ENCODE peak calls at places on chromosomes 2 and 18, in ten cellular contexts. One of them, this sample, is unnamed.

GRCh38 chr18:30940952-30941539 is 101.5 kb downstream of the DSC3 start:
- DNase-seq in nucleus accumbens: no peak
- DNase-seq in NCI-H1092 treated with DMSO at 0.1 percent for 48 hours: no peak
- DNase-seq in activated T-helper 1 cell treated with Interleukin-2 at 50 U/mL for 16 hours: no peak
- DNase-seq in NCI-H1105: no peak
- DNase-seq in anterior cingulate cortex: no peak
- DNase-seq in skeletal muscle cell: no peak
- DNase-seq in hepatocyte: no peak
- DNase-seq in activated T-cell treated with anti-CD3 and anti-CD28 coated beads for 24 hours: no peak
- DNase-seq in activated naive CD4-positive, alpha-beta T cell: no peak
- DNase-seq in this sample: no peak

GRCh38 chr18:70920840-70921374 is 632.1 kb downstream of the SOCS6 start:
- DNase-seq in hepatocyte: no peak
- DNase-seq in NCI-H1105: no peak
- DNase-seq in activated naive CD4-positive, alpha-beta T cell: no peak
- DNase-seq in activated T-cell treated with anti-CD3 and anti-CD28 coated beads for 24 hours: no peak
- DNase-seq in anterior cingulate cortex: no peak
- DNase-seq in nucleus accumbens: no peak
- DNase-seq in NCI-H1092 treated with DMSO at 0.1 percent for 48 hours: no peak
- DNase-seq in activated T-helper 1 cell treated with Interleukin-2 at 50 U/mL for 16 hours: no peak
- DNase-seq in skeletal muscle cell: no peak
- DNase-seq in this sample: no peak

GRCh38 chr2:20585710-20586378 is 65.1 kb downstream of the HS1BP3 start:
- DNase-seq in NCI-H1105: no peak
- DNase-seq in activated T-cell treated with anti-CD3 and anti-CD28 coated beads for 24 hours: no peak
- DNase-seq in anterior cingulate cortex: no peak
- DNase-seq in activated T-helper 1 cell treated with Interleukin-2 at 50 U/mL for 16 hours: no peak
- DNase-seq in hepatocyte: no peak
- DNase-seq in nucleus accumbens: no peak
- DNase-seq in skeletal muscle cell: no peak
- DNase-seq in NCI-H1092 treated with DMSO at 0.1 percent for 48 hours: no peak
- DNase-seq in activated naive CD4-positive, alpha-beta T cell: no peak
- DNase-seq in this sample: no peak

GRCh38 chr18:76475450-76476203 is 19.4 kb downstream of the ZNF516 start:
- DNase-seq in nucleus accumbens: no peak
- DNase-seq in activated T-helper 1 cell treated with Interleukin-2 at 50 U/mL for 16 hours: no peak
- DNase-seq in activated T-cell treated with anti-CD3 and anti-CD28 coated beads for 24 hours: no peak
- DNase-seq in NCI-H1092 treated with DMSO at 0.1 percent for 48 hours: no peak
- DNase-seq in hepatocyte: no peak
- DNase-seq in skeletal muscle cell: no peak
- DNase-seq in NCI-H1105: no peak
- DNase-seq in anterior cingulate cortex: no peak
- DNase-seq in activated naive CD4-positive, alpha-beta T cell: no peak
- DNase-seq in this sample: no peak

GRCh38 chr2:191983186-191983585 is 136.3 kb upstream of the CAVIN2 start:
- DNase-seq in NCI-H1092 treated with DMSO at 0.1 percent for 48 hours: no peak
- DNase-seq in activated T-cell treated with anti-CD3 and anti-CD28 coated beads for 24 hours: no peak
- DNase-seq in activated T-helper 1 cell treated with Interleukin-2 at 50 U/mL for 16 hours: no peak
- DNase-seq in activated naive CD4-positive, alpha-beta T cell: no peak
- DNase-seq in anterior cingulate cortex: no peak
- DNase-seq in NCI-H1105: no peak
- DNase-seq in hepatocyte: no peak
- DNase-seq in skeletal muscle cell: no peak
- DNase-seq in nucleus accumbens: no peak
- DNase-seq in this sample: no peak

GRCh38 chr2:200199005-200199404 is 107.5 kb upstream of the SPATS2L start:
- DNase-seq in NCI-H1092 treated with DMSO at 0.1 percent for 48 hours: no peak
- DNase-seq in activated T-cell treated with anti-CD3 and anti-CD28 coated beads for 24 hours: no peak
- DNase-seq in activated naive CD4-positive, alpha-beta T cell: no peak
- DNase-seq in nucleus accumbens: no peak
- DNase-seq in skeletal muscle cell: no peak
- DNase-seq in activated T-helper 1 cell treated with Interleukin-2 at 50 U/mL for 16 hours: no peak
- DNase-seq in NCI-H1105: no peak
- DNase-seq in hepatocyte: no peak
- DNase-seq in anterior cingulate cortex: no peak
- DNase-seq in this sample: no peak

GRCh38 chr2:232049350-232049749 is 87.8 kb downstream of the DIS3L2 start:
- DNase-seq in activated T-cell treated with anti-CD3 and anti-CD28 coated beads for 24 hours: no peak
- DNase-seq in skeletal muscle cell: no peak
- DNase-seq in NCI-H1105: no peak
- DNase-seq in NCI-H1092 treated with DMSO at 0.1 percent for 48 hours: no peak
- DNase-seq in nucleus accumbens: no peak
- DNase-seq in activated naive CD4-positive, alpha-beta T cell: no peak
- DNase-seq in anterior cingulate cortex: no peak
- DNase-seq in activated T-helper 1 cell treated with Interleukin-2 at 50 U/mL for 16 hours: no peak
- DNase-seq in hepatocyte: no peak
- DNase-seq in this sample: no peak

GRCh38 chr2:104340162-104340561 is 513.8 kb upstream of the POU3F3 start:
- DNase-seq in anterior cingulate cortex: no peak
- DNase-seq in hepatocyte: no peak
- DNase-seq in activated T-helper 1 cell treated with Interleukin-2 at 50 U/mL for 16 hours: no peak
- DNase-seq in nucleus accumbens: no peak
- DNase-seq in activated naive CD4-positive, alpha-beta T cell: no peak
- DNase-seq in activated T-cell treated with anti-CD3 and anti-CD28 coated beads for 24 hours: no peak
- DNase-seq in NCI-H1092 treated with DMSO at 0.1 percent for 48 hours: no peak
- DNase-seq in NCI-H1105: no peak
- DNase-seq in skeletal muscle cell: no peak
- DNase-seq in this sample: no peak

GRCh38 chr2:235924675-235925063 is 243.5 kb downstream of the GBX2 start:
- DNase-seq in NCI-H1105: no peak
- DNase-seq in activated T-cell treated with anti-CD3 and anti-CD28 coated beads for 24 hours: no peak
- DNase-seq in activated naive CD4-positive, alpha-beta T cell: no peak
- DNase-seq in hepatocyte: no peak
- DNase-seq in anterior cingulate cortex: no peak
- DNase-seq in NCI-H1092 treated with DMSO at 0.1 percent for 48 hours: no peak
- DNase-seq in activated T-helper 1 cell treated with Interleukin-2 at 50 U/mL for 16 hours: no peak
- DNase-seq in nucleus accumbens: no peak
- DNase-seq in skeletal muscle cell: no peak
- DNase-seq in this sample: no peak

GRCh38 chr2:101832114-101832513 is 134.6 kb downstream of the MAP4K4 start:
- DNase-seq in activated T-helper 1 cell treated with Interleukin-2 at 50 U/mL for 16 hours: no peak
- DNase-seq in skeletal muscle cell: no peak
- DNase-seq in anterior cingulate cortex: no peak
- DNase-seq in activated T-cell treated with anti-CD3 and anti-CD28 coated beads for 24 hours: no peak
- DNase-seq in NCI-H1105: no peak
- DNase-seq in hepatocyte: no peak
- DNase-seq in NCI-H1092 treated with DMSO at 0.1 percent for 48 hours: no peak
- DNase-seq in activated naive CD4-positive, alpha-beta T cell: no peak
- DNase-seq in nucleus accumbens: no peak
- DNase-seq in this sample: no peak

GRCh38 chr2:10222-10875 is 36.0 kb downstream of the FAM110C start:
- DNase-seq in activated T-helper 1 cell treated with Interleukin-2 at 50 U/mL for 16 hours: no peak
- DNase-seq in activated naive CD4-positive, alpha-beta T cell: no peak
- DNase-seq in NCI-H1105: no peak
- DNase-seq in activated T-cell treated with anti-CD3 and anti-CD28 coated beads for 24 hours: no peak
- DNase-seq in nucleus accumbens: no peak
- DNase-seq in hepatocyte: peak
- DNase-seq in skeletal muscle cell: no peak
- DNase-seq in anterior cingulate cortex: no peak
- DNase-seq in NCI-H1092 treated with DMSO at 0.1 percent for 48 hours: no peak
- DNase-seq in this sample: no peak

GRCh38 chr2:102034683-102035606 is 43.2 kb downstream of the IL1R2 start:
- DNase-seq in activated T-cell treated with anti-CD3 and anti-CD28 coated beads for 24 hours: no peak
- DNase-seq in activated naive CD4-positive, alpha-beta T cell: no peak
- DNase-seq in anterior cingulate cortex: no peak
- DNase-seq in activated T-helper 1 cell treated with Interleukin-2 at 50 U/mL for 16 hours: no peak
- DNase-seq in nucleus accumbens: no peak
- DNase-seq in skeletal muscle cell: no peak
- DNase-seq in hepatocyte: no peak
- DNase-seq in NCI-H1105: no peak
- DNase-seq in NCI-H1092 treated with DMSO at 0.1 percent for 48 hours: no peak
- DNase-seq in this sample: no peak

GRCh38 chr2:138898855-138899254 is 118.7 kb upstream of the NXPH2 start:
- DNase-seq in skeletal muscle cell: no peak
- DNase-seq in activated T-helper 1 cell treated with Interleukin-2 at 50 U/mL for 16 hours: no peak
- DNase-seq in hepatocyte: no peak
- DNase-seq in activated naive CD4-positive, alpha-beta T cell: no peak
- DNase-seq in activated T-cell treated with anti-CD3 and anti-CD28 coated beads for 24 hours: no peak
- DNase-seq in nucleus accumbens: no peak
- DNase-seq in NCI-H1092 treated with DMSO at 0.1 percent for 48 hours: no peak
- DNase-seq in NCI-H1105: no peak
- DNase-seq in anterior cingulate cortex: no peak
- DNase-seq in this sample: no peak

GRCh38 chr2:199911877-199912161 is 726 bp downstream of the C2orf69 start:
- DNase-seq in anterior cingulate cortex: no peak
- DNase-seq in activated T-cell treated with anti-CD3 and anti-CD28 coated beads for 24 hours: no peak
- DNase-seq in skeletal muscle cell: no peak
- DNase-seq in hepatocyte: no peak
- DNase-seq in NCI-H1092 treated with DMSO at 0.1 percent for 48 hours: no peak
- DNase-seq in activated T-helper 1 cell treated with Interleukin-2 at 50 U/mL for 16 hours: no peak
- DNase-seq in activated naive CD4-positive, alpha-beta T cell: no peak
- DNase-seq in NCI-H1105: no peak
- DNase-seq in nucleus accumbens: no peak
- DNase-seq in this sample: no peak

GRCh38 chr18:39698436-39698835 is 2132.8 kb upstream of the CELF4 start:
- DNase-seq in activated T-cell treated with anti-CD3 and anti-CD28 coated beads for 24 hours: no peak
- DNase-seq in activated naive CD4-positive, alpha-beta T cell: no peak
- DNase-seq in NCI-H1105: no peak
- DNase-seq in anterior cingulate cortex: no peak
- DNase-seq in activated T-helper 1 cell treated with Interleukin-2 at 50 U/mL for 16 hours: no peak
- DNase-seq in hepatocyte: no peak
- DNase-seq in nucleus accumbens: no peak
- DNase-seq in NCI-H1092 treated with DMSO at 0.1 percent for 48 hours: no peak
- DNase-seq in skeletal muscle cell: no peak
- DNase-seq in this sample: no peak

GRCh38 chr2:147910990-147911473 is 66.2 kb downstream of the ACVR2A start:
- DNase-seq in NCI-H1092 treated with DMSO at 0.1 percent for 48 hours: peak
- DNase-seq in nucleus accumbens: no peak
- DNase-seq in activated T-cell treated with anti-CD3 and anti-CD28 coated beads for 24 hours: peak
- DNase-seq in activated T-helper 1 cell treated with Interleukin-2 at 50 U/mL for 16 hours: no peak
- DNase-seq in activated naive CD4-positive, alpha-beta T cell: no peak
- DNase-seq in hepatocyte: peak
- DNase-seq in anterior cingulate cortex: no peak
- DNase-seq in skeletal muscle cell: peak
- DNase-seq in NCI-H1105: peak
- DNase-seq in this sample: no peak

GRCh38 chr2:85924522-85924921 is 35.7 kb upstream of the ST3GAL5 start:
- DNase-seq in nucleus accumbens: no peak
- DNase-seq in NCI-H1092 treated with DMSO at 0.1 percent for 48 hours: no peak
- DNase-seq in activated naive CD4-positive, alpha-beta T cell: no peak
- DNase-seq in activated T-helper 1 cell treated with Interleukin-2 at 50 U/mL for 16 hours: no peak
- DNase-seq in NCI-H1105: no peak
- DNase-seq in skeletal muscle cell: peak
- DNase-seq in hepatocyte: peak
- DNase-seq in anterior cingulate cortex: peak
- DNase-seq in activated T-cell treated with anti-CD3 and anti-CD28 coated beads for 24 hours: no peak
- DNase-seq in this sample: no peak

GRCh38 chr2:52976132-52976949 is 791.3 kb upstream of the CHAC2 start:
- DNase-seq in skeletal muscle cell: no peak
- DNase-seq in anterior cingulate cortex: no peak
- DNase-seq in activated T-cell treated with anti-CD3 and anti-CD28 coated beads for 24 hours: no peak
- DNase-seq in activated naive CD4-positive, alpha-beta T cell: no peak
- DNase-seq in NCI-H1092 treated with DMSO at 0.1 percent for 48 hours: no peak
- DNase-seq in activated T-helper 1 cell treated with Interleukin-2 at 50 U/mL for 16 hours: no peak
- DNase-seq in NCI-H1105: no peak
- DNase-seq in hepatocyte: peak
- DNase-seq in nucleus accumbens: no peak
- DNase-seq in this sample: no peak

GRCh38 chr2:186347472-186347871 is 138.6 kb upstream of the ZC3H15 start:
- DNase-seq in anterior cingulate cortex: no peak
- DNase-seq in activated T-cell treated with anti-CD3 and anti-CD28 coated beads for 24 hours: no peak
- DNase-seq in skeletal muscle cell: peak
- DNase-seq in activated T-helper 1 cell treated with Interleukin-2 at 50 U/mL for 16 hours: no peak
- DNase-seq in NCI-H1092 treated with DMSO at 0.1 percent for 48 hours: no peak
- DNase-seq in hepatocyte: no peak
- DNase-seq in nucleus accumbens: no peak
- DNase-seq in NCI-H1105: peak
- DNase-seq in activated naive CD4-positive, alpha-beta T cell: no peak
- DNase-seq in this sample: no peak

GRCh38 chr2:183124957-183125255 is 663 bp downstream of the NUP35 start:
- DNase-seq in NCI-H1105: no peak
- DNase-seq in activated naive CD4-positive, alpha-beta T cell: no peak
- DNase-seq in NCI-H1092 treated with DMSO at 0.1 percent for 48 hours: no peak
- DNase-seq in activated T-cell treated with anti-CD3 and anti-CD28 coated beads for 24 hours: no peak
- DNase-seq in skeletal muscle cell: no peak
- DNase-seq in nucleus accumbens: no peak
- DNase-seq in hepatocyte: no peak
- DNase-seq in activated T-helper 1 cell treated with Interleukin-2 at 50 U/mL for 16 hours: no peak
- DNase-seq in anterior cingulate cortex: no peak
- DNase-seq in this sample: no peak

GRCh38 chr2:215476424-215476823 is 40.6 kb upstream of the FN1 start:
- DNase-seq in hepatocyte: no peak
- DNase-seq in anterior cingulate cortex: no peak
- DNase-seq in NCI-H1105: no peak
- DNase-seq in activated T-cell treated with anti-CD3 and anti-CD28 coated beads for 24 hours: no peak
- DNase-seq in activated naive CD4-positive, alpha-beta T cell: no peak
- DNase-seq in skeletal muscle cell: no peak
- DNase-seq in NCI-H1092 treated with DMSO at 0.1 percent for 48 hours: no peak
- DNase-seq in nucleus accumbens: no peak
- DNase-seq in activated T-helper 1 cell treated with Interleukin-2 at 50 U/mL for 16 hours: no peak
- DNase-seq in this sample: no peak

GRCh38 chr2:17517481-17518211 is 594 bp downstream of the RAD51AP2 start:
- DNase-seq in activated T-helper 1 cell treated with Interleukin-2 at 50 U/mL for 16 hours: no peak
- DNase-seq in anterior cingulate cortex: no peak
- DNase-seq in nucleus accumbens: no peak
- DNase-seq in skeletal muscle cell: no peak
- DNase-seq in hepatocyte: no peak
- DNase-seq in NCI-H1105: no peak
- DNase-seq in NCI-H1092 treated with DMSO at 0.1 percent for 48 hours: no peak
- DNase-seq in activated naive CD4-positive, alpha-beta T cell: no peak
- DNase-seq in activated T-cell treated with anti-CD3 and anti-CD28 coated beads for 24 hours: no peak
- DNase-seq in this sample: no peak

GRCh38 chr2:46999857-47000678 is 84.5 kb upstream of the MCFD2 start:
- DNase-seq in skeletal muscle cell: no peak
- DNase-seq in activated T-helper 1 cell treated with Interleukin-2 at 50 U/mL for 16 hours: no peak
- DNase-seq in anterior cingulate cortex: no peak
- DNase-seq in NCI-H1092 treated with DMSO at 0.1 percent for 48 hours: no peak
- DNase-seq in activated T-cell treated with anti-CD3 and anti-CD28 coated beads for 24 hours: no peak
- DNase-seq in activated naive CD4-positive, alpha-beta T cell: no peak
- DNase-seq in NCI-H1105: no peak
- DNase-seq in hepatocyte: no peak
- DNase-seq in nucleus accumbens: no peak
- DNase-seq in this sample: no peak

GRCh38 chr18:69795785-69796184 is 151.9 kb downstream of the CD226 start:
- DNase-seq in skeletal muscle cell: no peak
- DNase-seq in activated T-helper 1 cell treated with Interleukin-2 at 50 U/mL for 16 hours: no peak
- DNase-seq in NCI-H1105: no peak
- DNase-seq in NCI-H1092 treated with DMSO at 0.1 percent for 48 hours: no peak
- DNase-seq in hepatocyte: peak
- DNase-seq in activated T-cell treated with anti-CD3 and anti-CD28 coated beads for 24 hours: no peak
- DNase-seq in nucleus accumbens: no peak
- DNase-seq in anterior cingulate cortex: no peak
- DNase-seq in activated naive CD4-positive, alpha-beta T cell: no peak
- DNase-seq in this sample: no peak

GRCh38 chr2:61537590-61538178 is 472 bp downstream of the XPO1 start:
- DNase-seq in activated naive CD4-positive, alpha-beta T cell: no peak
- DNase-seq in anterior cingulate cortex: no peak
- DNase-seq in skeletal muscle cell: no peak
- DNase-seq in NCI-H1105: no peak
- DNase-seq in activated T-cell treated with anti-CD3 and anti-CD28 coated beads for 24 hours: no peak
- DNase-seq in nucleus accumbens: no peak
- DNase-seq in NCI-H1092 treated with DMSO at 0.1 percent for 48 hours: peak
- DNase-seq in activated T-helper 1 cell treated with Interleukin-2 at 50 U/mL for 16 hours: no peak
- DNase-seq in hepatocyte: no peak
- DNase-seq in this sample: peak

GRCh38 chr2:101339236-101339865 is 30.9 kb upstream of the RNF149 start:
- DNase-seq in activated naive CD4-positive, alpha-beta T cell: no peak
- DNase-seq in activated T-helper 1 cell treated with Interleukin-2 at 50 U/mL for 16 hours: no peak
- DNase-seq in activated T-cell treated with anti-CD3 and anti-CD28 coated beads for 24 hours: no peak
- DNase-seq in hepatocyte: no peak
- DNase-seq in nucleus accumbens: no peak
- DNase-seq in NCI-H1105: no peak
- DNase-seq in NCI-H1092 treated with DMSO at 0.1 percent for 48 hours: no peak
- DNase-seq in anterior cingulate cortex: no peak
- DNase-seq in skeletal muscle cell: no peak
- DNase-seq in this sample: no peak

GRCh38 chr2:37635359-37636208 is 35.9 kb downstream of the CDC42EP3 start:
- DNase-seq in anterior cingulate cortex: no peak
- DNase-seq in NCI-H1092 treated with DMSO at 0.1 percent for 48 hours: no peak
- DNase-seq in hepatocyte: peak
- DNase-seq in nucleus accumbens: no peak
- DNase-seq in activated naive CD4-positive, alpha-beta T cell: peak
- DNase-seq in activated T-helper 1 cell treated with Interleukin-2 at 50 U/mL for 16 hours: peak
- DNase-seq in skeletal muscle cell: peak
- DNase-seq in NCI-H1105: no peak
- DNase-seq in activated T-cell treated with anti-CD3 and anti-CD28 coated beads for 24 hours: peak
- DNase-seq in this sample: no peak

GRCh38 chr2:46256563-46257142 is 40.6 kb upstream of the EPAS1 start:
- DNase-seq in nucleus accumbens: no peak
- DNase-seq in activated naive CD4-positive, alpha-beta T cell: no peak
- DNase-seq in skeletal muscle cell: no peak
- DNase-seq in anterior cingulate cortex: no peak
- DNase-seq in activated T-cell treated with anti-CD3 and anti-CD28 coated beads for 24 hours: no peak
- DNase-seq in activated T-helper 1 cell treated with Interleukin-2 at 50 U/mL for 16 hours: no peak
- DNase-seq in NCI-H1092 treated with DMSO at 0.1 percent for 48 hours: peak
- DNase-seq in hepatocyte: no peak
- DNase-seq in NCI-H1105: no peak
- DNase-seq in this sample: no peak

This sample was measured in thoracic aorta.